ENCODE peak calls at places on chromosomes 4 and X, in four cellular contexts. O is GM12878, C is K562, B is endothelial cell of umbilical vein. S is an unnamed sample.

GRCh38 chrX:63275127-63275526 is 76.0 kb downstream of the SPIN4 start:
- DNase-seq in O (peak; percentile 7), C (peak; percentile 38), B (peak; percentile 27), S (peak; percentile 10)

GRCh38 chr4:108840426-108840975 is 77.6 kb upstream of the ETNPPL start:
- DNase-seq in O (no peak), C (no peak), B (no peak), S (no peak)

GRCh38 chrX:69154051-69154450 is 11.2 kb downstream of the PJA1 start:
- DNase-seq in O (no peak), C (no peak), B (no peak), S (no peak)

GRCh38 chr4:54685810-54686209 is 28.1 kb downstream of the KIT start:
- DNase-seq in O (no peak), C (no peak), B (no peak), S (no peak)

GRCh38 chr4:157035471-157035870 is 40.5 kb upstream of the GLRB start:
- DNase-seq in O (no peak), C (no peak), B (peak; percentile 86), S (no peak)

GRCh38 chr4:8774071-8774470 is 97.6 kb downstream of the HMX1 start:
- DNase-seq in O (no peak), C (no peak), B (no peak), S (no peak)

GRCh38 chrX:100591256-100592051 is 6.7 kb downstream of the TNMD start:
- DNase-seq in O (no peak), C (no peak), B (no peak), S (no peak)

GRCh38 chr4:48268956-48269860 is at the start of gene TEC:
- DNase-seq in O (no peak), C (peak; percentile 88), B (peak; percentile 22), S (no peak)

GRCh38 chrX:151004085-151004484 is 20.9 kb downstream of the HMGB3 start:
- DNase-seq in O (no peak), C (no peak), B (no peak), S (peak; percentile 2)

GRCh38 chrX:21658152-21658737 is at the start of gene KLHL34:
- DNase-seq in O (no peak), C (no peak), B (no peak), S (no peak)

GRCh38 chr4:52864816-52865215 is 2.7 kb downstream of the RASL11B start:
- DNase-seq in O (no peak), C (no peak), B (peak; percentile 97), S (peak; percentile 35)

GRCh38 chr4:30726090-30726668 is 6.0 kb downstream of the PCDH7 start:
- DNase-seq in O (no peak), C (no peak), B (peak; percentile 80), S (no peak)

GRCh38 chrX:83501003-83501402 is 7.1 kb upstream of the POU3F4 start:
- DNase-seq in O (no peak), C (no peak), B (no peak), S (no peak)

GRCh38 chrX:118631586-118631985 is 95.8 kb upstream of the IL13RA1 start:
- DNase-seq in O (no peak), C (no peak), B (no peak), S (no peak)
- H3K4me3 ChIP-seq in O (no peak overlapping the region), C (no peak overlapping the region), B (no peak overlapping the region), S (no peak overlapping the region)

GRCh38 chrX:29617725-29618124 is 597.6 kb upstream of the MAGEB2 start:
- DNase-seq in O (no peak), C (no peak), B (no peak), S (no peak)
- TF ChIP-seq FOS in O (no peak), C (no peak), B (no peak), S (no peak)

GRCh38 chr4:64125354-64125753 is 283.9 kb downstream of the TECRL start:
- DNase-seq in O (no peak), C (no peak), B (no peak), S (no peak)

GRCh38 chr4:64121803-64122202 is 287.4 kb downstream of the TECRL start:
- DNase-seq in O (no peak), C (no peak), B (no peak), S (no peak)
- TF ChIP-seq CTCF in O (no peak), C (no peak), B (no peak), S (no peak)

GRCh38 chrX:40015693-40016092 is 82.1 kb downstream of the BCOR start:
- DNase-seq in O (no peak), C (no peak), B (no peak), S (no peak)
- H3K4me3 ChIP-seq in O (no peak overlapping the region), C (no peak overlapping the region), B (no peak overlapping the region), S (no peak overlapping the region)

GRCh38 chrX:153598541-153599191 is at the start of gene CCNQ:
- DNase-seq in O (no peak), C (peak; percentile 40), B (peak; percentile 26), S (peak; percentile 10)
- TF ChIP-seq FOS in O (no peak), C (no peak), B (no peak), S (no peak)

GRCh38 chrX:33330798-33331197 is 119.4 kb upstream of the DMD start:
- DNase-seq in O (no peak), C (no peak), B (no peak), S (peak; percentile 10)

GRCh38 chrX:33339219-33339618 is 127.9 kb upstream of the DMD start:
- DNase-seq in O (no peak), C (no peak), B (no peak), S (peak; percentile 16)

GRCh38 chrX:33336783-33337182 is 125.4 kb upstream of the DMD start:
- DNase-seq in O (no peak), C (no peak), B (peak; percentile 38), S (peak; percentile 29)
- TF ChIP-seq CTCF in O (peak; percentile 25), C (no peak), B (no peak), S (peak; percentile 47)

GRCh38 chr4:34893382-34893781 is 1350.9 kb downstream of the ARAP2 start:
- DNase-seq in O (no peak), C (no peak), B (no peak), S (no peak)

DNA sequence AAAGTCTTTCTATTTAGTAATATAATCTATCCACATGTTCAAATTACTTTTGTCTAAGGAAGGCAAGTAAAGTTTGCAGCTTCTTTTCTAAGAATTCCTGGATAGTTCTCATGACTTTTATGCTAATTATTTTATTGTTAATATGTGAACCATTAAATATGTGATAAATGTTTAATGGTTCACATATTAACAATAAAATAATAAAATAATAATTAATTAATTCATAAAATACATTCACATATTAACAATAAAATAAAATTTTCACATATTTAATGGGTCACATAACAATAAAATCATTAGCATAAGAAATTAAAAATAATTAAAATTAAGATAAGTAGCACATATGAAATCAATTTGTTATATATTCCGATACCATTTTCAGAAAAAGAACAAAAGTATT is 1352.4 kb downstream of the ARAP2 start:
- DNase-seq in O (no peak), C (no peak), B (no peak), S (no peak)
- H3K4me3 ChIP-seq in O (no peak overlapping the region), C (no peak overlapping the region), B (no peak overlapping the region), S (no peak overlapping the region)

GRCh38 chrX:124086411-124086810 is 124.9 kb downstream of the STAG2 start:
- DNase-seq in O (no peak), C (no peak), B (no peak), S (no peak)
- TF ChIP-seq FOS in O (no peak), C (no peak), B (no peak), S (no peak)

GRCh38 chr4:968221-968620 is 5.1 kb downstream of the DGKQ start:
- DNase-seq in O (no peak), C (no peak), B (no peak), S (no peak)

GRCh38 chr4:970854-971520 is 2.4 kb downstream of the DGKQ start:
- DNase-seq in O (no peak), C (no peak), B (no peak), S (no peak)

GRCh38 chr4:968621-969394 is 4.6 kb downstream of the DGKQ start:
- DNase-seq in O (no peak), C (no peak), B (no peak), S (no peak)

GRCh38 chr4:971670-972500 is 1.5 kb downstream of the DGKQ start:
- DNase-seq in O (no peak), C (no peak), B (no peak), S (no peak)

DNA sequence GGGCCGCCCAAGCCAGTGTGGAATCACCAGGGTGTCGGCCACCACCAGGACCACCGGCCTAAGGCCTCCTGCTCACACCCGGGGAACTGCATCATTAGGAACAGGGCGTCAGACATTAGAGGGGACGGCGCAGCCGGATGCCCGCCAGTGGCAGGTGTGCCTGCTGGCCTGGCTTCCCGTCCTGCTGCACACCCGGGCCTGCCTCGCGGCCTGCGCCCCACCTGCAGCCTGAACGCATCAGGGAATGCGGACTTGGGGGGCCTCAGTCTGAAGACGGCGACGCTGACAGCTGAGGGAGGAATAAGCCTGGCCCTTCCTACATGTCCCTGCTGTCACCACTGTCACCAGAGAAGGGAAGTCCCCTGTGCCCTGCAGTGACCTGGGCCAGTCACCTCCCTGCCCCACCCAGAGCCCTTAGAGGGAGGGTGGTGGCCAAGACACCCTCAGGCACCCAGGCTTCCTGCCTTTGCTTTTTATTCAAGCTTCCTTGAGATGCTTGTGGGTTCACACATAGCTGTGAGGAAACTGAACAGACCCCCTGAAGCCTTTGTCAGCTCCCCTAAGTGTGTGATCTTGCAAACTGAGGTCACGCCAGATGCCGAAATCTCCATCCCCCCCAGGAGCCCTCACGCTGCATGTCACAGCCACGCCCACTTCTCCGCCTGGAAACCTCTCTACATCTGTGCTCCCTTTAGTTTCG is 3.2 kb downstream of the DGKQ start:
- DNase-seq in O (no peak), C (no peak), B (no peak), S (no peak)
- TF ChIP-seq CTCF in O (no peak), C (no peak), B (no peak), S (no peak)

GRCh38 chr4:183154701-183155391 is 55.8 kb downstream of the WWC2 start:
- DNase-seq in O (no peak), C (no peak), B (no peak), S (peak; percentile 24)
- H3K4me3 ChIP-seq in O (no peak overlapping the region), C (no peak overlapping the region), B (no peak overlapping the region), S (no peak overlapping the region)